ENCODE peak calls at places on chromosomes 1 and 21, in four cellular contexts. One of them, this sample, is unnamed.

GRCh38 chr1:210232524-210233215 is at the start of gene SERTAD4:
- DNase-seq in WTC11: peak
- DNase-seq in neural progenitor cell: peak
- DNase-seq in lower leg skin: peak
- DNase-seq in this sample: peak

GRCh38 chr1:27361044-27361402 is 5.7 kb downstream of the MAP3K6 start:
- DNase-seq in WTC11: peak
- DNase-seq in neural progenitor cell: peak
- DNase-seq in lower leg skin: no peak
- DNase-seq in this sample: no peak

GRCh38 chr21:45228171-45228641 is 59.5 kb downstream of the POFUT2 start:
- DNase-seq in WTC11: no peak
- DNase-seq in neural progenitor cell: no peak
- DNase-seq in lower leg skin: no peak
- DNase-seq in this sample: no peak

GRCh38 chr1:192986110-192986747 is 72.9 kb downstream of the UCHL5 start:
- DNase-seq in WTC11: no peak
- DNase-seq in neural progenitor cell: no peak
- DNase-seq in lower leg skin: no peak
- DNase-seq in this sample: no peak

GRCh38 chr1:30378991-30379581 is 344.3 kb downstream of the MATN1 start:
- DNase-seq in WTC11: no peak
- DNase-seq in neural progenitor cell: peak
- DNase-seq in lower leg skin: peak
- DNase-seq in this sample: no peak

GRCh38 chr1:3170566-3171453 is 101.8 kb downstream of the PRDM16 start:
- DNase-seq in WTC11: no peak
- DNase-seq in neural progenitor cell: peak
- DNase-seq in lower leg skin: peak
- DNase-seq in this sample: peak

GRCh38 chr1:12114916-12115315 is 51.8 kb downstream of the TNFRSF8 start:
- DNase-seq in WTC11: no peak
- DNase-seq in neural progenitor cell: no peak
- DNase-seq in lower leg skin: no peak
- DNase-seq in this sample: no peak

GRCh38 chr1:204929487-204930185 is 59.0 kb downstream of the NFASC start:
- DNase-seq in WTC11: no peak
- DNase-seq in neural progenitor cell: no peak
- DNase-seq in lower leg skin: peak
- DNase-seq in this sample: no peak

GRCh38 chr21:41640756-41641509 is 125.9 kb downstream of the RIPK4 start:
- DNase-seq in WTC11: no peak
- DNase-seq in neural progenitor cell: no peak
- DNase-seq in lower leg skin: no peak
- DNase-seq in this sample: no peak

GRCh38 chr1:82538876-82539275 is 738.1 kb downstream of the ADGRL2 start:
- DNase-seq in WTC11: no peak
- DNase-seq in neural progenitor cell: no peak
- DNase-seq in lower leg skin: no peak
- DNase-seq in this sample: no peak

GRCh38 chr1:245704765-245705164 is 550.0 kb downstream of the KIF26B start:
- DNase-seq in WTC11: no peak
- DNase-seq in neural progenitor cell: no peak
- DNase-seq in lower leg skin: peak
- DNase-seq in this sample: no peak

GRCh38 chr1:56215771-56216170 is 363.6 kb downstream of the PLPP3 start:
- DNase-seq in WTC11: no peak
- DNase-seq in neural progenitor cell: no peak
- DNase-seq in lower leg skin: no peak
- DNase-seq in this sample: no peak

GRCh38 chr1:219020386-219020785 is 153.3 kb upstream of the LYPLAL1 start:
- DNase-seq in WTC11: no peak
- DNase-seq in neural progenitor cell: no peak
- DNase-seq in lower leg skin: no peak
- DNase-seq in this sample: no peak

GRCh38 chr1:20698195-20698910 is 19.5 kb downstream of the KIF17 start:
- DNase-seq in WTC11: no peak
- DNase-seq in neural progenitor cell: no peak
- DNase-seq in lower leg skin: no peak
- DNase-seq in this sample: no peak

GRCh38 chr1:97243973-97244560 is 522.5 kb downstream of the PTBP2 start:
- DNase-seq in WTC11: no peak
- DNase-seq in neural progenitor cell: peak
- DNase-seq in lower leg skin: no peak
- DNase-seq in this sample: peak

GRCh38 chr1:98399219-98399618 is 262.3 kb upstream of the SNX7 start:
- DNase-seq in WTC11: no peak
- DNase-seq in neural progenitor cell: no peak
- DNase-seq in lower leg skin: no peak
- DNase-seq in this sample: no peak

GRCh38 chr1:218809625-218810024 is 364.1 kb upstream of the LYPLAL1 start:
- DNase-seq in WTC11: no peak
- DNase-seq in neural progenitor cell: no peak
- DNase-seq in lower leg skin: no peak
- DNase-seq in this sample: no peak

GRCh38 chr1:204320413-204320812 is 39.3 kb downstream of the PLEKHA6 start:
- DNase-seq in WTC11: no peak
- DNase-seq in neural progenitor cell: no peak
- DNase-seq in lower leg skin: no peak
- DNase-seq in this sample: no peak

GRCh38 chr1:2557146-2558029 is 1.2 kb downstream of the TNFRSF14 start:
- DNase-seq in WTC11: no peak
- DNase-seq in neural progenitor cell: no peak
- DNase-seq in lower leg skin: peak
- DNase-seq in this sample: no peak

GRCh38 chr1:109775408-109775807 is 11.7 kb upstream of the EPS8L3 start:
- DNase-seq in WTC11: peak
- DNase-seq in neural progenitor cell: no peak
- DNase-seq in lower leg skin: no peak
- DNase-seq in this sample: no peak

GRCh38 chr1:13965770-13966398 is 265.9 kb downstream of the PRDM2 start:
- DNase-seq in WTC11: peak
- DNase-seq in neural progenitor cell: peak
- DNase-seq in lower leg skin: no peak
- DNase-seq in this sample: peak